ENCODE peak calls at places on chromosome 1, in nine cellular contexts. One of them, this sample, is unnamed.
A peak's percentile ranks its signal among the peaks of the same experiment; 100 is the strongest.

GRCh38 chr1:63119575-63120155 is 202.7 kb upstream of the FOXD3 start:
- DNase-seq in gastrocnemius medialis: no peak
- DNase-seq in PC-9: no peak
- DNase-seq in ovary: no peak
- DNase-seq in naive thymus-derived CD4-positive, alpha-beta T cell: no peak
- DNase-seq in heart left ventricle: no peak
- DNase-seq in CD8-positive, alpha-beta memory T cell: no peak
- DNase-seq in prostate gland: no peak
- DNase-seq in NT2/D1: no peak
- DNase-seq in this sample: no peak

GRCh38 chr1:103194060-103194459 is 85.7 kb upstream of the COL11A1 start:
- DNase-seq in ovary: no peak
- DNase-seq in NT2/D1: no peak
- DNase-seq in CD8-positive, alpha-beta memory T cell: no peak
- DNase-seq in heart left ventricle: no peak
- DNase-seq in gastrocnemius medialis: no peak
- DNase-seq in PC-9: no peak
- DNase-seq in prostate gland: no peak
- DNase-seq in naive thymus-derived CD4-positive, alpha-beta T cell: no peak
- DNase-seq in this sample: no peak

GRCh38 chr1:170205301-170205700 is 59.5 kb downstream of the NTMT2 start:
- DNase-seq in naive thymus-derived CD4-positive, alpha-beta T cell: no peak
- DNase-seq in CD8-positive, alpha-beta memory T cell: no peak
- DNase-seq in ovary: no peak
- DNase-seq in heart left ventricle: no peak
- DNase-seq in PC-9: no peak
- DNase-seq in gastrocnemius medialis: no peak
- DNase-seq in prostate gland: no peak
- DNase-seq in NT2/D1: no peak
- DNase-seq in this sample: no peak

GRCh38 chr1:73564294-73564693 is 633.7 kb downstream of the LRRIQ3 start:
- DNase-seq in CD8-positive, alpha-beta memory T cell: no peak
- DNase-seq in naive thymus-derived CD4-positive, alpha-beta T cell: no peak
- DNase-seq in ovary: no peak
- DNase-seq in gastrocnemius medialis: no peak
- DNase-seq in PC-9: no peak
- DNase-seq in prostate gland: no peak
- DNase-seq in NT2/D1: no peak
- DNase-seq in heart left ventricle: no peak
- DNase-seq in this sample: no peak

GRCh38 chr1:44655609-44656008 is 18.7 kb downstream of the TMEM53 start:
- DNase-seq in gastrocnemius medialis: no peak
- DNase-seq in prostate gland: no peak
- DNase-seq in ovary: no peak
- DNase-seq in NT2/D1: no peak
- DNase-seq in heart left ventricle: no peak
- DNase-seq in CD8-positive, alpha-beta memory T cell: no peak
- DNase-seq in PC-9: peak; percentile 41
- DNase-seq in naive thymus-derived CD4-positive, alpha-beta T cell: no peak
- DNase-seq in this sample: no peak

GRCh38 chr1:162872981-162873380 is 12.0 kb upstream of the CCDC190 start:
- DNase-seq in NT2/D1: no peak
- DNase-seq in gastrocnemius medialis: no peak
- DNase-seq in PC-9: no peak
- DNase-seq in prostate gland: no peak
- DNase-seq in ovary: no peak
- DNase-seq in naive thymus-derived CD4-positive, alpha-beta T cell: no peak
- DNase-seq in CD8-positive, alpha-beta memory T cell: no peak
- DNase-seq in heart left ventricle: no peak
- DNase-seq in this sample: no peak

GRCh38 chr1:3359346-3360157 is 94.9 kb upstream of the ARHGEF16 start:
- DNase-seq in gastrocnemius medialis: no peak
- DNase-seq in PC-9: no peak
- DNase-seq in naive thymus-derived CD4-positive, alpha-beta T cell: no peak
- DNase-seq in ovary: no peak
- DNase-seq in NT2/D1: no peak
- DNase-seq in prostate gland: peak; percentile 80
- DNase-seq in CD8-positive, alpha-beta memory T cell: no peak
- DNase-seq in heart left ventricle: no peak
- DNase-seq in this sample: no peak

GRCh38 chr1:178496410-178497135 is at the start of gene CLEC20A:
- DNase-seq in ovary: no peak
- DNase-seq in CD8-positive, alpha-beta memory T cell: no peak
- DNase-seq in NT2/D1: no peak
- DNase-seq in naive thymus-derived CD4-positive, alpha-beta T cell: no peak
- DNase-seq in heart left ventricle: no peak
- DNase-seq in gastrocnemius medialis: no peak
- DNase-seq in prostate gland: no peak
- DNase-seq in PC-9: no peak
- DNase-seq in this sample: no peak

GRCh38 chr1:234315091-234315541 is 58.1 kb upstream of the COA6 start:
- DNase-seq in prostate gland: no peak
- DNase-seq in naive thymus-derived CD4-positive, alpha-beta T cell: peak; percentile 73
- DNase-seq in gastrocnemius medialis: no peak
- DNase-seq in CD8-positive, alpha-beta memory T cell: no peak
- DNase-seq in heart left ventricle: no peak
- DNase-seq in ovary: no peak
- DNase-seq in PC-9: peak; percentile 11
- DNase-seq in NT2/D1: no peak
- DNase-seq in this sample: no peak

GRCh38 chr1:32991819-32992488 is 27.3 kb upstream of the RNF19B start:
- DNase-seq in PC-9: no peak
- DNase-seq in gastrocnemius medialis: no peak
- DNase-seq in prostate gland: no peak
- DNase-seq in CD8-positive, alpha-beta memory T cell: no peak
- DNase-seq in heart left ventricle: no peak
- DNase-seq in ovary: no peak
- DNase-seq in NT2/D1: no peak
- DNase-seq in naive thymus-derived CD4-positive, alpha-beta T cell: no peak
- DNase-seq in this sample: no peak

GRCh38 chr1:184622136-184622823 is 132.4 kb downstream of the EDEM3 start:
- DNase-seq in NT2/D1: no peak
- DNase-seq in gastrocnemius medialis: peak; percentile 90
- DNase-seq in CD8-positive, alpha-beta memory T cell: no peak
- DNase-seq in PC-9: no peak
- DNase-seq in prostate gland: peak; percentile 95
- DNase-seq in heart left ventricle: peak; percentile 87
- DNase-seq in naive thymus-derived CD4-positive, alpha-beta T cell: no peak
- DNase-seq in ovary: peak; percentile 87
- DNase-seq in this sample: peak; percentile 81

GRCh38 chr1:117812868-117813511 is 116.4 kb downstream of the GDAP2 start:
- DNase-seq in prostate gland: no peak
- DNase-seq in NT2/D1: no peak
- DNase-seq in PC-9: no peak
- DNase-seq in ovary: no peak
- DNase-seq in CD8-positive, alpha-beta memory T cell: no peak
- DNase-seq in heart left ventricle: no peak
- DNase-seq in gastrocnemius medialis: no peak
- DNase-seq in naive thymus-derived CD4-positive, alpha-beta T cell: no peak
- DNase-seq in this sample: no peak

DNA sequence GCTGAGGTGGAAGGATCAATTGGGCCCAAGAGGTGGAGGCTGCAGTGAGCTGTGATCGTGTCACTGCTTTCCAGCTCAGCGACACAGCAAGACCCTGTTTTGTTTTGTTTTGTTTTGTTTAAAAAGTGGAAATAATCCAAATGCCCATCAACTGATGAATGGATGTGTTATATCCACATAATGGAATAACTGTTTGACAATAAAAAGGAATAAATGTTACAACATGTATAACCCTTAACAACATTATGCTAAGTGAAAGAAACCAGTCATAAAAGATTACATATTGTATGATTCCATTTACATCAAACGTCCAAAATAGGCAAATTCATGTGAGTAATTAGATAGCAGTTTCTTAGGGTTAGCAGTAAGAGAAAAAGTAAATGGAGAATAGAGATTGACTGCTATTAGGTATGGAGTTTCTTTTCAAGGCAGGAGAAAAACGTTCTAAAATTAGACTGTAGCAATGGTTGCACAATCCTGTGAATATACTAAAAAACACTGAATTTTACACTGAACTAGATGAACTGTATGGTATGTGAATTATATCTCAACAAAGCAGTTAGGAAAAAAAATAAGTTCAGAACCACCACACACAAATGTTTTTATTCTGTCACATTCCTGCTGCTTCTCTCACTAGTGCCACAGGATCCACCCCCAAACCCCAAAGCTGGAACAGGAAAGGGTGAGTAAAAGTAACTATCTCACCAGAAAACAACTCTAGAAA is 15.7 kb downstream of the FOXJ3 start:
- DNase-seq in gastrocnemius medialis: no peak
- DNase-seq in PC-9: no peak
- DNase-seq in naive thymus-derived CD4-positive, alpha-beta T cell: no peak
- DNase-seq in heart left ventricle: no peak
- DNase-seq in ovary: no peak
- DNase-seq in NT2/D1: no peak
- DNase-seq in prostate gland: no peak
- DNase-seq in CD8-positive, alpha-beta memory T cell: no peak
- DNase-seq in this sample: no peak
- H3K4me1 ChIP-seq in gastrocnemius medialis: peaks cover 90% of the 10 kb centered on the region
- H3K4me1 ChIP-seq in PC-9: peaks cover 7% of the 10 kb centered on the region
- H3K4me1 ChIP-seq in naive thymus-derived CD4-positive, alpha-beta T cell: peaks cover 29% of the 10 kb centered on the region
- H3K4me1 ChIP-seq in heart left ventricle: peaks cover 92% of the 10 kb centered on the region
- H3K4me1 ChIP-seq in ovary: peaks cover 10% of the 10 kb centered on the region
- H3K4me1 ChIP-seq in NT2/D1: no peaks in the 10 kb centered on the region
- H3K4me1 ChIP-seq in prostate gland: peaks cover 24% of the 10 kb centered on the region
- H3K4me1 ChIP-seq in CD8-positive, alpha-beta memory T cell: peaks cover 86% of the 10 kb centered on the region
- H3K4me1 ChIP-seq in this sample: peaks cover 92% of the 10 kb centered on the region

DNA sequence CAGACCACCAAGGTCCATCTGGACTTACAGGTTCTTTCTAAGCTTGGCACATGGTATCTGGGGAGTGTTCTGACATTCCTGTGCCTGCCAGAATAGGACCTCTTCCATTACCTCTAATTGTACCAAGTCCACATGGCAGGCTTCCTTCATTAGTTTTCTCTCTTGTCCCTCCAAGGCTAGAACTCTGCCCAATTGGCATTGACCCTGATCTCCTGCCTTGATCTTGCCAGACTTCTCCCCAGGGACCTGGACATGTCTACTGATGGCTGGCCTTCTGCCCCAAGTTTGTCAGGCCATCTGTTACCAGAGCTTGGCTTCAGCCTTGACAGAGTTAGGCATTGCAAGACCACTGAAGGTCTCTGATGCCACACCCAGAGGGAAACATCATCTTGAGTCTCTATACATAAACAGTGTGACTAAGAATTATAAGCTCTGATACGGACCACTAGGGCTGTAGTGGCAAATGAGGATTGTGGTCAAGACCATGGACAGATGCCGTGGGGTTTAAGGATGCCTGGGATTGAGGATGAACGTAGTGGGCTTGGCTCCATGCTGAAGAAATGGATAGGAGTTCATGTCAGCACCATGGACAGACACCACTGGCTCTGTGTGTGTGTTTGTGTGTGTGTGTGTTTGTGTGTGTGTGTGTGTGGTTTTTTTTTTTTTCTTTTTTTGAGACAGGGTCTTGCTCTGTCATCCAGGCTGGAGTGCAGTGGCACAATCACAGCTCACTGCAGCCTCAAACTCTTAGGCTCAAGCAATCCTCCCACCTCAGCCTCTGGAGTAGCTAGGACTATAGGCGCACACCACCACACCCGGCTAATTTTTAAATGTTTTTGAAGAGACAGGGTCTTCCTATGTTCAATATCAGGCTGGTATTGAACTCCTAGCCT is 19.5 kb upstream of the PSMB2 start:
- DNase-seq in prostate gland: no peak
- DNase-seq in CD8-positive, alpha-beta memory T cell: no peak
- DNase-seq in gastrocnemius medialis: no peak
- DNase-seq in naive thymus-derived CD4-positive, alpha-beta T cell: no peak
- DNase-seq in ovary: no peak
- DNase-seq in heart left ventricle: no peak
- DNase-seq in PC-9: no peak
- DNase-seq in NT2/D1: peak; percentile 66
- DNase-seq in this sample: no peak
- H3K4me1 ChIP-seq in prostate gland: no peaks in the 10 kb centered on the region
- H3K4me1 ChIP-seq in CD8-positive, alpha-beta memory T cell: no peaks in the 10 kb centered on the region
- H3K4me1 ChIP-seq in gastrocnemius medialis: no peaks in the 10 kb centered on the region
- H3K4me1 ChIP-seq in naive thymus-derived CD4-positive, alpha-beta T cell: no peaks in the 10 kb centered on the region
- H3K4me1 ChIP-seq in ovary: no peaks in the 10 kb centered on the region
- H3K4me1 ChIP-seq in heart left ventricle: no peaks in the 10 kb centered on the region
- H3K4me1 ChIP-seq in PC-9: no peaks in the 10 kb centered on the region
- H3K4me1 ChIP-seq in NT2/D1: no peaks in the 10 kb centered on the region
- H3K4me1 ChIP-seq in this sample: no peaks in the 10 kb centered on the region

GRCh38 chr1:11227106-11228077 is 35.0 kb downstream of the MTOR start:
- DNase-seq in PC-9: no peak
- DNase-seq in heart left ventricle: no peak
- DNase-seq in ovary: no peak
- DNase-seq in NT2/D1: no peak
- DNase-seq in naive thymus-derived CD4-positive, alpha-beta T cell: no peak
- DNase-seq in gastrocnemius medialis: no peak
- DNase-seq in CD8-positive, alpha-beta memory T cell: no peak
- DNase-seq in prostate gland: no peak
- DNase-seq in this sample: no peak
- H3K4me1 ChIP-seq in PC-9: no peaks in the 10 kb centered on the region
- H3K4me1 ChIP-seq in heart left ventricle: no peaks in the 10 kb centered on the region
- H3K4me1 ChIP-seq in ovary: no peaks in the 10 kb centered on the region
- H3K4me1 ChIP-seq in NT2/D1: no peaks in the 10 kb centered on the region
- H3K4me1 ChIP-seq in naive thymus-derived CD4-positive, alpha-beta T cell: no peaks in the 10 kb centered on the region
- H3K4me1 ChIP-seq in gastrocnemius medialis: no peaks in the 10 kb centered on the region
- H3K4me1 ChIP-seq in CD8-positive, alpha-beta memory T cell: peaks cover 5% of the 10 kb centered on the region
- H3K4me1 ChIP-seq in prostate gland: no peaks in the 10 kb centered on the region
- H3K4me1 ChIP-seq in this sample: no peaks in the 10 kb centered on the region

GRCh38 chr1:171346866-171347265 is 32.9 kb downstream of the FMO4 start:
- DNase-seq in prostate gland: no peak
- DNase-seq in CD8-positive, alpha-beta memory T cell: no peak
- DNase-seq in gastrocnemius medialis: no peak
- DNase-seq in NT2/D1: no peak
- DNase-seq in ovary: no peak
- DNase-seq in heart left ventricle: no peak
- DNase-seq in PC-9: no peak
- DNase-seq in naive thymus-derived CD4-positive, alpha-beta T cell: no peak
- DNase-seq in this sample: no peak

GRCh38 chr1:171345536-171345935 is 31.6 kb downstream of the FMO4 start:
- DNase-seq in PC-9: no peak
- DNase-seq in prostate gland: no peak
- DNase-seq in ovary: no peak
- DNase-seq in CD8-positive, alpha-beta memory T cell: no peak
- DNase-seq in gastrocnemius medialis: no peak
- DNase-seq in naive thymus-derived CD4-positive, alpha-beta T cell: no peak
- DNase-seq in heart left ventricle: no peak
- DNase-seq in NT2/D1: no peak
- DNase-seq in this sample: no peak

GRCh38 chr1:171344473-171344820 is 30.5 kb downstream of the FMO4 start:
- DNase-seq in naive thymus-derived CD4-positive, alpha-beta T cell: no peak
- DNase-seq in prostate gland: no peak
- DNase-seq in NT2/D1: no peak
- DNase-seq in CD8-positive, alpha-beta memory T cell: no peak
- DNase-seq in heart left ventricle: no peak
- DNase-seq in PC-9: no peak
- DNase-seq in gastrocnemius medialis: no peak
- DNase-seq in ovary: no peak
- DNase-seq in this sample: no peak

GRCh38 chr1:171343727-171344472 is 29.9 kb downstream of the FMO4 start:
- DNase-seq in ovary: no peak
- DNase-seq in PC-9: no peak
- DNase-seq in naive thymus-derived CD4-positive, alpha-beta T cell: no peak
- DNase-seq in heart left ventricle: no peak
- DNase-seq in CD8-positive, alpha-beta memory T cell: no peak
- DNase-seq in gastrocnemius medialis: no peak
- DNase-seq in NT2/D1: no peak
- DNase-seq in prostate gland: peak; percentile 82
- DNase-seq in this sample: no peak
- H3K4me1 ChIP-seq in ovary: no peaks in the 10 kb centered on the region
- H3K4me1 ChIP-seq in PC-9: no peaks in the 10 kb centered on the region
- H3K4me1 ChIP-seq in naive thymus-derived CD4-positive, alpha-beta T cell: no peaks in the 10 kb centered on the region
- H3K4me1 ChIP-seq in heart left ventricle: no peaks in the 10 kb centered on the region
- H3K4me1 ChIP-seq in CD8-positive, alpha-beta memory T cell: no peaks in the 10 kb centered on the region
- H3K4me1 ChIP-seq in gastrocnemius medialis: no peaks in the 10 kb centered on the region
- H3K4me1 ChIP-seq in NT2/D1: no peaks in the 10 kb centered on the region
- H3K4me1 ChIP-seq in prostate gland: peaks cover 6% of the 10 kb centered on the region
- H3K4me1 ChIP-seq in this sample: peaks cover 10% of the 10 kb centered on the region

This sample was measured in left ventricle myocardium inferior.